ENCODE peak calls at places on chromosomes 6 and 20, in ten cellular contexts. J is spleen, S is HCT116, Z is A549, V is OCI-LY7, B is fibroblast of lung, P is testis, H is heart left ventricle, I is brain microvascular endothelial cell, C is body of pancreas. X is an unnamed sample.

GRCh38 chr20:32336918-32337347 is 21.2 kb upstream of the ASXL1 start:
- DNase-seq in J (no peak), S (no peak), Z (peak; percentile 57), V (peak; percentile 69), B (peak; percentile 69), P (no peak), H (no peak), I (no peak), C (no peak), X (no peak)

GRCh38 chr6:107956586-107957164 is 1.3 kb downstream of the SEC63 start:
- DNase-seq in J (no peak), S (no peak), Z (no peak), V (peak; percentile 44), B (peak; percentile 75), P (no peak), H (no peak), I (peak; percentile 11), C (no peak), X (no peak)

GRCh38 chr6:71012871-71013456 is 56.1 kb upstream of the B3GAT2 start:
- DNase-seq in J (no peak), S (peak; percentile 42), Z (peak; percentile 45), V (peak; percentile 68), B (peak; percentile 65), P (peak; percentile 30), H (peak; percentile 16), I (peak; percentile 28), C (peak; percentile 37), X (no peak)

GRCh38 chr6:157106487-157106886 is 216.8 kb downstream of the TMEM242 start:
- DNase-seq in J (no peak), S (peak; percentile 29), Z (peak; percentile 28), V (no peak), B (peak; percentile 51), P (no peak), H (no peak), I (peak; percentile 74), C (no peak), X (no peak)

GRCh38 chr6:29965873-29966601 is 23.7 kb downstream of the HLA-A start:
- DNase-seq in J (peak; percentile 91), S (peak; percentile 91), Z (peak; percentile 78), V (peak; percentile 89), B (peak; percentile 43), P (peak; percentile 80), H (peak; percentile 86), I (no peak), C (peak; percentile 91), X (peak; percentile 91)

GRCh38 chr6:154650351-154650750 is 82.9 kb upstream of the SCAF8 start:
- DNase-seq in J (no peak), S (no peak), Z (no peak), V (no peak), B (no peak), P (no peak), H (no peak), I (no peak), C (no peak), X (no peak)

GRCh38 chr20:60101894-60102281 is 143.7 kb downstream of the CDH26 start:
- DNase-seq in J (no peak), S (no peak), Z (no peak), V (no peak), B (no peak), P (no peak), H (no peak), I (no peak), C (no peak), X (no peak)

GRCh38 chr6:100504786-100505737 is 40.3 kb upstream of the SIM1 start:
- DNase-seq in J (no peak), S (peak; percentile 31), Z (peak; percentile 20), V (no peak), B (peak; percentile 73), P (no peak), H (no peak), I (peak; percentile 89), C (no peak), X (peak; percentile 17)

GRCh38 chr6:16735014-16735413 is 26.2 kb downstream of the ATXN1 start:
- DNase-seq in J (no peak), S (no peak), Z (no peak), V (no peak), B (no peak), P (no peak), H (no peak), I (no peak), C (no peak), X (no peak)

DNA sequence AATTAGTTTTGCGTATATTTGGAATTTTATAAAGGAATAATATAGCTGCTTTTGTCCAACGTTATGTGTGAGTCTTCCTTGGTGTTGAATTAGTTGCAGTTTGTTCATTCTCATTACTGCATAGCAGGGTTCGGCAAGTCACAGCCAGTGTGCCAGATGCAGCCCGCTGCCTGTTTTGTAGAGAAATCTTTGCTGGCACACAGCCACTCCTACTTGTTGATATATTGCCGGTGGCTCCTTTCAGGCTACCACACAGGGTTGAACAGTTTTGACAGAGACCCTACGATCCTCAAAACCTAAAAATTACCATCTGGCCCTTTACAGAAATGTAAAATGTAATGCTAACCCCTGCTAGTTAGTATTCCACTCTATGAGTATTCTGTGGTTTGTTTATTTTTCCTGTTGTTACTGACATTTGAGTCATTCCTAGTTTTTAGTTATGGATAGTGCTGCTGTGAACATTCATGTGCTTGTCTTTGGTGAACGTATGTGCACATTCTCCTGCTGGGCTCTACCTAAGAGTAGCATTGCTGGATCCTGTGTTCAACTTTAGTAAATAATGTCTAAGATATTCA is 11.5 kb downstream of the DHX35 start:
- DNase-seq in J (no peak), S (no peak), Z (no peak), V (no peak), B (peak; percentile 72), P (no peak), H (peak; percentile 21), I (peak; percentile 21), C (peak; percentile 60), X (peak; percentile 70)
- H3K27ac ChIP-seq in J (no peak overlapping the region), S (no peak overlapping the region), Z (no peak overlapping the region), V (no peak overlapping the region), B (peak overlapping the region; percentile 59), P (no peak overlapping the region), H (peak overlapping the region; percentile 45), I (peak overlapping the region; percentile 6), C (no peak overlapping the region), X (peak overlapping the region; percentile 49)

GRCh38 chr20:47352332-47353223 is 3.9 kb downstream of the ZMYND8 start:
- DNase-seq in J (peak; percentile 87), S (no peak), Z (peak; percentile 49), V (peak; percentile 14), B (no peak), P (no peak), H (peak; percentile 43), I (no peak), C (peak; percentile 93), X (peak; percentile 69)
- H3K27ac ChIP-seq in J (peak overlapping the region; percentile 96), S (no peak overlapping the region), Z (peak overlapping the region; percentile 100), V (peak overlapping the region; percentile 90), B (peak overlapping the region; percentile 30), P (peak overlapping the region; percentile 95), H (peak overlapping the region; percentile 98), I (peak overlapping the region; percentile 92), C (peak overlapping the region; percentile 100), X (peak overlapping the region; percentile 96)

GRCh38 chr6:18243302-18243893 is 20.9 kb downstream of the DEK start:
- DNase-seq in J (no peak), S (no peak), Z (no peak), V (no peak), B (no peak), P (no peak), H (no peak), I (no peak), C (no peak), X (no peak)

GRCh38 chr6:18242062-18242851 is 22.1 kb downstream of the DEK start:
- DNase-seq in J (no peak), S (peak; percentile 72), Z (peak; percentile 70), V (no peak), B (peak; percentile 90), P (no peak), H (no peak), I (peak; percentile 92), C (no peak), X (no peak)

GRCh38 chr6:18244251-18244650 is 20.1 kb downstream of the DEK start:
- DNase-seq in J (no peak), S (no peak), Z (no peak), V (no peak), B (no peak), P (no peak), H (no peak), I (no peak), C (no peak), X (no peak)

GRCh38 chr6:18240230-18240629 is 24.1 kb downstream of the DEK start:
- DNase-seq in J (no peak), S (no peak), Z (no peak), V (no peak), B (no peak), P (no peak), H (no peak), I (no peak), C (no peak), X (no peak)

DNA sequence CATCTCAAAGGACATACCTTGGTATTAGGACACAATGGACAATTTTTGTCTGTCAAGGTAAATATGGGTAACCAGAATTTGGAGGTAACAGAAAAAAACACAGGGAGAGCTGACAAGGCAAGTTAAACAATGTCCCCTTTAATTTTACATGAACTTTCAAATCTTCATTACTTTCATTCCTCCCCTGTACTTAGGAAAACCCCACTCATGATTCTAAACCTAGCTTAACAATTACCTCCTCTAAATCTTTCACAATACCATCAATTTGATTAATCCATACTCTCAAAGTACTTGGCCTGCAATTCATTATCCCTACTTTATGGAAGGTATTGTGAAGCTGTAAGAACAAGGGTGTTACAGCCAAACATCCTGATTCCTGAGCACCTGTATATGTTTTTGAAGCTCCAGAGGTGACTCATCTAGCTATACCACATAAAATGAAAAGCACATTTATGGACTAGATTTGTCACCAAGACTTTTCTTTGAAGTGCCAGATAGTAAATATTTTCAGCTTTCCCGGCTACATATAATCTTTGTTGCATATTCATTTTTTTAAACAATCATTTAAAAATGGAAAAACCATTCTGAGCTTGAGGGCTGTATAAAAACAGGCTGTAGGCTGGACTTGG is 23.0 kb downstream of the DEK start:
- DNase-seq in J (no peak), S (peak; percentile 59), Z (no peak), V (no peak), B (no peak), P (no peak), H (no peak), I (no peak), C (no peak), X (no peak)
- H3K27ac ChIP-seq in J (no peak overlapping the region), S (peak overlapping the region; percentile 4), Z (peak overlapping the region; percentile 87), V (no peak overlapping the region), B (no peak overlapping the region), P (no peak overlapping the region), H (no peak overlapping the region), I (peak overlapping the region; percentile 67), C (no peak overlapping the region), X (no peak overlapping the region)

GRCh38 chr20:18654448-18654773 is 66.6 kb downstream of the DTD1 start:
- DNase-seq in J (no peak), S (no peak), Z (no peak), V (no peak), B (no peak), P (no peak), H (no peak), I (no peak), C (no peak), X (no peak)

GRCh38 chr20:18662279-18662678 is 74.4 kb downstream of the DTD1 start:
- DNase-seq in J (no peak), S (no peak), Z (no peak), V (no peak), B (no peak), P (no peak), H (no peak), I (no peak), C (no peak), X (no peak)

GRCh38 chr20:18653736-18654447 is 66.0 kb downstream of the DTD1 start:
- DNase-seq in J (no peak), S (no peak), Z (no peak), V (no peak), B (peak; percentile 15), P (no peak), H (no peak), I (no peak), C (no peak), X (no peak)

GRCh38 chr20:18657575-18657974 is 69.7 kb downstream of the DTD1 start:
- DNase-seq in J (no peak), S (no peak), Z (no peak), V (no peak), B (peak; percentile 77), P (no peak), H (no peak), I (peak; percentile 79), C (no peak), X (no peak)
- H3K27ac ChIP-seq in J (no peak overlapping the region), S (no peak overlapping the region), Z (no peak overlapping the region), V (no peak overlapping the region), B (no peak overlapping the region), P (no peak overlapping the region), H (no peak overlapping the region), I (peak overlapping the region; percentile 38), C (no peak overlapping the region), X (no peak overlapping the region)